ENCODE peak calls at places on chromosomes 2 and 18, in seven cellular contexts. Z is WTC11, C is non-pigmented ciliary epithelial cell, M is activated T-cell treated with anti-CD3 and anti-CD28 coated beads for 1 hour, B is NCI-H2081, Y is NCI-H345, O is pancreas. Q is an unnamed sample.

GRCh38 chr2:12177052-12177994 is 430.9 kb downstream of the LPIN1 start:
- DNase-seq in O (no peak), Y (no peak), M (no peak), C (no peak), B (no peak), Z (no peak), Q (no peak)

GRCh38 chr2:231926180-231926741 is at the start of gene NPPC:
- DNase-seq in Y (peak), O (peak), B (peak), M (no peak), Z (peak), C (no peak), Q (no peak)

GRCh38 chr18:8426401-8426800 is 182.8 kb upstream of the RAB12 start:
- DNase-seq in B (no peak), Z (peak), Y (peak), M (no peak), O (no peak), C (no peak), Q (no peak)

GRCh38 chr2:97966545-97967215 is 29.1 kb downstream of the TMEM131 start:
- DNase-seq in O (no peak), M (no peak), Y (no peak), B (no peak), Z (no peak), C (no peak), Q (no peak)

GRCh38 chr2:33762636-33763035 is 163.5 kb upstream of the FAM98A start:
- DNase-seq in M (no peak), C (no peak), B (no peak), Z (no peak), Y (no peak), O (no peak), Q (no peak)

GRCh38 chr2:236216711-236217110 is 47.5 kb downstream of the ASB18 start:
- DNase-seq in O (no peak), C (no peak), B (no peak), Z (no peak), Y (no peak), M (no peak), Q (no peak)

GRCh38 chr2:133710613-133711012 is 142.3 kb upstream of the NCKAP5 start:
- DNase-seq in C (no peak), B (no peak), Y (no peak), O (no peak), Z (no peak), M (no peak), Q (no peak)

GRCh38 chr2:182240862-182241371 is 185.9 kb downstream of the PDE1A start:
- DNase-seq in Y (no peak), C (no peak), M (no peak), B (peak), O (no peak), Z (peak), Q (no peak)

GRCh38 chr18:27184115-27185024 is 738 bp downstream of the CHST9 start:
- DNase-seq in O (peak), B (peak), C (no peak), Z (peak), M (no peak), Y (peak), Q (no peak)

GRCh38 chr18:13621886-13622619 is 104.3 kb downstream of the FAM210A start:
- DNase-seq in O (no peak), Y (no peak), Z (no peak), C (no peak), B (no peak), M (no peak), Q (no peak)

GRCh38 chr18:23772327-23772920 is 83.2 kb downstream of the LAMA3 start:
- DNase-seq in O (no peak), M (no peak), Z (no peak), C (no peak), B (no peak), Y (no peak), Q (no peak)

GRCh38 chr2:28956415-28956826 is 24.7 kb upstream of the TOGARAM2 start:
- DNase-seq in Y (peak), C (no peak), O (no peak), Z (peak), B (no peak), M (no peak), Q (no peak)

GRCh38 chr18:50113726-50114125 is 81.2 kb downstream of the MYO5B start:
- DNase-seq in B (no peak), M (no peak), Y (no peak), Z (no peak), O (no peak), C (no peak), Q (no peak)

GRCh38 chr2:120904379-120904778 is 168.7 kb downstream of the GLI2 start:
- DNase-seq in O (no peak), C (no peak), Z (no peak), M (no peak), B (no peak), Y (no peak), Q (no peak)

GRCh38 chr2:112075490-112076260 is 20.6 kb downstream of the TMEM87B start:
- DNase-seq in Z (no peak), C (no peak), M (no peak), B (no peak), Y (no peak), O (no peak), Q (no peak)